ENCODE peak calls at places on chromosomes 2 and 18, in eight cellular contexts. K, F, Q, O, H, D, Z and A are unnamed samples.

GRCh38 chr2:98607741-98608117 is 583 bp downstream of the COA5 start:
- DNase-seq in K (no peak), F (no peak), Q (no peak), O (no peak), H (no peak), D (peak; percentile 31), Z (no peak), A (no peak)

GRCh38 chr2:122100371-122101150 is 345.1 kb downstream of the TSN start:
- DNase-seq in K (no peak), F (no peak), Q (no peak), O (no peak), H (no peak), D (no peak), Z (no peak), A (peak; percentile 40)

GRCh38 chr18:52670903-52671302 is 330.9 kb downstream of the DCC start:
- DNase-seq in K (no peak), F (peak; percentile 52), Q (no peak), O (no peak), H (no peak), D (no peak), Z (no peak), A (no peak)

GRCh38 chr2:176177580-176178270 is 10.7 kb upstream of the HOXD1 start:
- DNase-seq in K (no peak), F (no peak), Q (no peak), O (no peak), H (no peak), D (no peak), Z (no peak), A (peak; percentile 67)

GRCh38 chr2:174553811-174554493 is 43.7 kb downstream of the WIPF1 start:
- DNase-seq in K (no peak), F (no peak), Q (no peak), O (no peak), H (no peak), D (no peak), Z (no peak), A (no peak)

GRCh38 chr2:23824777-23825212 is 102.1 kb downstream of the ATAD2B start:
- DNase-seq in K (no peak), F (peak; percentile 27), Q (no peak), O (no peak), H (peak; percentile 5), D (peak; percentile 31), Z (no peak), A (no peak)

GRCh38 chr18:2974731-2975130 is 38.2 kb downstream of the LPIN2 start:
- DNase-seq in K (no peak), F (no peak), Q (no peak), O (no peak), H (no peak), D (no peak), Z (no peak), A (no peak)

GRCh38 chr2:38148501-38148900 is 72.5 kb upstream of the CYP1B1 start:
- DNase-seq in K (no peak), F (no peak), Q (no peak), O (no peak), H (no peak), D (peak; percentile 85), Z (no peak), A (no peak)

GRCh38 chr2:227460079-227460485 is 11.9 kb upstream of the AGFG1 start:
- DNase-seq in K (no peak), F (no peak), Q (peak; percentile 55), O (peak; percentile 16), H (peak; percentile 88), D (peak; percentile 67), Z (no peak), A (no peak)

GRCh38 chr2:226609361-226609760 is 190.3 kb downstream of the IRS1 start:
- DNase-seq in K (no peak), F (no peak), Q (no peak), O (no peak), H (no peak), D (no peak), Z (no peak), A (no peak)

GRCh38 chr2:40451926-40452605 is at the start of gene SLC8A1:
- DNase-seq in K (peak; percentile 71), F (no peak), Q (no peak), O (no peak), H (peak; percentile 23), D (peak; percentile 19), Z (peak; percentile 38), A (peak; percentile 49)

GRCh38 chr2:190847504-190848201 is 33.0 kb upstream of the GLS start:
- DNase-seq in K (no peak), F (peak; percentile 90), Q (no peak), O (no peak), H (no peak), D (peak; percentile 63), Z (no peak), A (no peak)

GRCh38 chr18:68270009-68270408 is 444.9 kb downstream of the TMX3 start:
- DNase-seq in K (no peak), F (no peak), Q (no peak), O (no peak), H (no peak), D (no peak), Z (no peak), A (no peak)

GRCh38 chr2:85585781-85586105 is 1.5 kb downstream of the VAMP5 start:
- DNase-seq in K (no peak), F (no peak), Q (no peak), O (no peak), H (no peak), D (peak; percentile 37), Z (no peak), A (no peak)